ENCODE peak calls at places on chromosomes 6 and 20, in nine cellular contexts. One of them, this sample, is unnamed. For H3K4me1, the result is how much of the 10 kb centered on the place peaks cover.

GRCh38 chr6:136586295-136586694 is 36.1 kb upstream of the MAP7 start:
- DNase-seq in endothelial cell of umbilical vein: no peak
- DNase-seq in stomach: no peak
- DNase-seq in aorta: no peak
- DNase-seq in NT2/D1: no peak
- DNase-seq in CD4-positive, CD25-positive, alpha-beta regulatory T cell: no peak
- DNase-seq in IMR-90: peak
- DNase-seq in cardiac muscle cell: no peak
- DNase-seq in GM12878: no peak
- DNase-seq in this sample: no peak

GRCh38 chr6:169571123-169571962 is 130.5 kb downstream of the WDR27 start:
- DNase-seq in endothelial cell of umbilical vein: peak
- DNase-seq in stomach: no peak
- DNase-seq in aorta: no peak
- DNase-seq in NT2/D1: no peak
- DNase-seq in CD4-positive, CD25-positive, alpha-beta regulatory T cell: no peak
- DNase-seq in IMR-90: peak
- DNase-seq in cardiac muscle cell: no peak
- DNase-seq in GM12878: no peak
- DNase-seq in this sample: no peak

GRCh38 chr20:53804920-53805894 is 211.6 kb upstream of the ZNF217 start:
- DNase-seq in endothelial cell of umbilical vein: no peak
- DNase-seq in stomach: no peak
- DNase-seq in aorta: no peak
- DNase-seq in NT2/D1: no peak
- DNase-seq in CD4-positive, CD25-positive, alpha-beta regulatory T cell: no peak
- DNase-seq in IMR-90: no peak
- DNase-seq in cardiac muscle cell: no peak
- DNase-seq in GM12878: no peak
- DNase-seq in this sample: no peak

GRCh38 chr6:41045664-41046063 is 3.4 kb downstream of the TSPO2 start:
- DNase-seq in endothelial cell of umbilical vein: no peak
- DNase-seq in stomach: no peak
- DNase-seq in aorta: no peak
- DNase-seq in NT2/D1: no peak
- DNase-seq in CD4-positive, CD25-positive, alpha-beta regulatory T cell: no peak
- DNase-seq in IMR-90: no peak
- DNase-seq in cardiac muscle cell: no peak
- DNase-seq in GM12878: no peak
- DNase-seq in this sample: no peak

GRCh38 chr20:44700306-44700705 is 14.9 kb upstream of the CCN5 start:
- DNase-seq in endothelial cell of umbilical vein: no peak
- DNase-seq in stomach: no peak
- DNase-seq in aorta: no peak
- DNase-seq in NT2/D1: no peak
- DNase-seq in CD4-positive, CD25-positive, alpha-beta regulatory T cell: no peak
- DNase-seq in IMR-90: no peak
- DNase-seq in cardiac muscle cell: no peak
- DNase-seq in GM12878: no peak
- DNase-seq in this sample: no peak

GRCh38 chr20:62214067-62214466 is 6.0 kb downstream of the HRH3 start:
- DNase-seq in endothelial cell of umbilical vein: no peak
- DNase-seq in stomach: no peak
- DNase-seq in aorta: no peak
- DNase-seq in NT2/D1: no peak
- DNase-seq in CD4-positive, CD25-positive, alpha-beta regulatory T cell: no peak
- DNase-seq in IMR-90: no peak
- DNase-seq in cardiac muscle cell: no peak
- DNase-seq in GM12878: no peak
- DNase-seq in this sample: no peak

GRCh38 chr6:103721923-103722322 is 1137.8 kb downstream of the HACE1 start:
- DNase-seq in endothelial cell of umbilical vein: no peak
- DNase-seq in stomach: no peak
- DNase-seq in aorta: no peak
- DNase-seq in NT2/D1: no peak
- DNase-seq in CD4-positive, CD25-positive, alpha-beta regulatory T cell: no peak
- DNase-seq in IMR-90: no peak
- DNase-seq in cardiac muscle cell: no peak
- DNase-seq in GM12878: no peak
- DNase-seq in this sample: no peak

GRCh38 chr6:159282351-159282750 is 113.2 kb downstream of the FNDC1 start:
- DNase-seq in endothelial cell of umbilical vein: no peak
- DNase-seq in stomach: no peak
- DNase-seq in aorta: no peak
- DNase-seq in NT2/D1: no peak
- DNase-seq in CD4-positive, CD25-positive, alpha-beta regulatory T cell: no peak
- DNase-seq in IMR-90: no peak
- DNase-seq in cardiac muscle cell: no peak
- DNase-seq in GM12878: no peak
- DNase-seq in this sample: no peak

GRCh38 chr6:168851460-168852103 is 402.1 kb downstream of the THBS2 start:
- DNase-seq in endothelial cell of umbilical vein: no peak
- DNase-seq in stomach: no peak
- DNase-seq in aorta: no peak
- DNase-seq in NT2/D1: no peak
- DNase-seq in CD4-positive, CD25-positive, alpha-beta regulatory T cell: no peak
- DNase-seq in IMR-90: no peak
- DNase-seq in cardiac muscle cell: no peak
- DNase-seq in GM12878: no peak
- DNase-seq in this sample: peak

GRCh38 chr6:32401564-32401963 is 5.4 kb downstream of the BTNL2 start:
- DNase-seq in endothelial cell of umbilical vein: no peak
- DNase-seq in stomach: no peak
- DNase-seq in aorta: no peak
- DNase-seq in NT2/D1: no peak
- DNase-seq in CD4-positive, CD25-positive, alpha-beta regulatory T cell: no peak
- DNase-seq in IMR-90: no peak
- DNase-seq in cardiac muscle cell: no peak
- DNase-seq in GM12878: no peak
- DNase-seq in this sample: no peak

GRCh38 chr6:3013901-3014674 is 14.4 kb downstream of the NQO2 start:
- DNase-seq in endothelial cell of umbilical vein: no peak
- DNase-seq in stomach: no peak
- DNase-seq in aorta: no peak
- DNase-seq in NT2/D1: no peak
- DNase-seq in CD4-positive, CD25-positive, alpha-beta regulatory T cell: no peak
- DNase-seq in IMR-90: no peak
- DNase-seq in cardiac muscle cell: no peak
- DNase-seq in GM12878: no peak
- DNase-seq in this sample: no peak

GRCh38 chr6:3011158-3011557 is 11.5 kb downstream of the NQO2 start:
- DNase-seq in endothelial cell of umbilical vein: no peak
- DNase-seq in stomach: no peak
- DNase-seq in aorta: no peak
- DNase-seq in NT2/D1: no peak
- DNase-seq in CD4-positive, CD25-positive, alpha-beta regulatory T cell: no peak
- DNase-seq in IMR-90: no peak
- DNase-seq in cardiac muscle cell: no peak
- DNase-seq in GM12878: no peak
- DNase-seq in this sample: no peak

GRCh38 chr6:3013486-3013885 is 13.8 kb downstream of the NQO2 start:
- DNase-seq in endothelial cell of umbilical vein: peak
- DNase-seq in stomach: peak
- DNase-seq in aorta: peak
- DNase-seq in NT2/D1: no peak
- DNase-seq in CD4-positive, CD25-positive, alpha-beta regulatory T cell: no peak
- DNase-seq in IMR-90: peak
- DNase-seq in cardiac muscle cell: no peak
- DNase-seq in GM12878: no peak
- DNase-seq in this sample: no peak

GRCh38 chr6:3009930-3010329 is 10.2 kb downstream of the NQO2 start:
- DNase-seq in endothelial cell of umbilical vein: no peak
- DNase-seq in stomach: no peak
- DNase-seq in aorta: no peak
- DNase-seq in NT2/D1: no peak
- DNase-seq in CD4-positive, CD25-positive, alpha-beta regulatory T cell: no peak
- DNase-seq in IMR-90: peak
- DNase-seq in cardiac muscle cell: no peak
- DNase-seq in GM12878: no peak
- DNase-seq in this sample: peak

DNA sequence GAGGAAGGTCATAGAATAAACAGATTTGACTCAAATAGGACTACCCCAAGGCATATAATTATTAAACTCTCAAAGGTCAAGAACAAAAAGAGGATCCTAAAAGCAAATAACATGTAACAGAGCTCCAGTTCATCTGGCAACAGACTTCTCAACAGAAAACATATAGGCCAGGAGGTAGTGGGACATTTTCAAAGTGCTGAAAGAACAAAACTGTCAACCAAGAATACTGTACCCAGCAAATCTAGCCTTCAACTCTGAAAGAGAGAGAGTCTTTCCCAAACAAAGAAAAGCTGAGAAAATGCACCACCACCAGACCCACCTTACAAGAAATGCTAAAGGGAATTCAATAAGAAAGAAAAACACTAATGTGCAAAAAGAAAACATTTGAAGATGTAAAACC is 11.9 kb downstream of the NQO2 start:
- DNase-seq in endothelial cell of umbilical vein: no peak
- DNase-seq in stomach: no peak
- DNase-seq in aorta: no peak
- DNase-seq in NT2/D1: no peak
- DNase-seq in CD4-positive, CD25-positive, alpha-beta regulatory T cell: peak
- DNase-seq in IMR-90: no peak
- DNase-seq in cardiac muscle cell: no peak
- DNase-seq in GM12878: no peak
- DNase-seq in this sample: no peak
- H3K4me1 ChIP-seq in endothelial cell of umbilical vein: under half
- H3K4me1 ChIP-seq in stomach: under half
- H3K4me1 ChIP-seq in aorta: under half
- H3K4me1 ChIP-seq in NT2/D1: under half
- H3K4me1 ChIP-seq in CD4-positive, CD25-positive, alpha-beta regulatory T cell: under half
- H3K4me1 ChIP-seq in IMR-90: under half
- H3K4me1 ChIP-seq in cardiac muscle cell: under half
- H3K4me1 ChIP-seq in GM12878: under half
- H3K4me1 ChIP-seq in this sample: under half

GRCh38 chr6:158029668-158030230 is 48.1 kb downstream of the SYNJ2 start:
- DNase-seq in endothelial cell of umbilical vein: no peak
- DNase-seq in stomach: no peak
- DNase-seq in aorta: peak
- DNase-seq in NT2/D1: no peak
- DNase-seq in CD4-positive, CD25-positive, alpha-beta regulatory T cell: no peak
- DNase-seq in IMR-90: no peak
- DNase-seq in cardiac muscle cell: no peak
- DNase-seq in GM12878: no peak
- DNase-seq in this sample: no peak

GRCh38 chr6:158027590-158028285 is 46.1 kb downstream of the SYNJ2 start:
- DNase-seq in endothelial cell of umbilical vein: no peak
- DNase-seq in stomach: no peak
- DNase-seq in aorta: no peak
- DNase-seq in NT2/D1: no peak
- DNase-seq in CD4-positive, CD25-positive, alpha-beta regulatory T cell: no peak
- DNase-seq in IMR-90: no peak
- DNase-seq in cardiac muscle cell: no peak
- DNase-seq in GM12878: no peak
- DNase-seq in this sample: no peak

GRCh38 chr6:158026901-158027589 is 45.4 kb downstream of the SYNJ2 start:
- DNase-seq in endothelial cell of umbilical vein: no peak
- DNase-seq in stomach: no peak
- DNase-seq in aorta: peak
- DNase-seq in NT2/D1: no peak
- DNase-seq in CD4-positive, CD25-positive, alpha-beta regulatory T cell: no peak
- DNase-seq in IMR-90: no peak
- DNase-seq in cardiac muscle cell: no peak
- DNase-seq in GM12878: no peak
- DNase-seq in this sample: no peak

GRCh38 chr6:158028876-158029275 is 47.2 kb downstream of the SYNJ2 start:
- DNase-seq in endothelial cell of umbilical vein: no peak
- DNase-seq in stomach: no peak
- DNase-seq in aorta: peak
- DNase-seq in NT2/D1: no peak
- DNase-seq in CD4-positive, CD25-positive, alpha-beta regulatory T cell: no peak
- DNase-seq in IMR-90: no peak
- DNase-seq in cardiac muscle cell: no peak
- DNase-seq in GM12878: no peak
- DNase-seq in this sample: no peak

GRCh38 chr6:158028421-158028820 is 46.8 kb downstream of the SYNJ2 start:
- DNase-seq in endothelial cell of umbilical vein: no peak
- DNase-seq in stomach: no peak
- DNase-seq in aorta: no peak
- DNase-seq in NT2/D1: no peak
- DNase-seq in CD4-positive, CD25-positive, alpha-beta regulatory T cell: no peak
- DNase-seq in IMR-90: no peak
- DNase-seq in cardiac muscle cell: no peak
- DNase-seq in GM12878: no peak
- DNase-seq in this sample: no peak
- H3K4me1 ChIP-seq in endothelial cell of umbilical vein: under half
- H3K4me1 ChIP-seq in stomach: half or more
- H3K4me1 ChIP-seq in aorta: under half
- H3K4me1 ChIP-seq in NT2/D1: under half
- H3K4me1 ChIP-seq in CD4-positive, CD25-positive, alpha-beta regulatory T cell: under half
- H3K4me1 ChIP-seq in IMR-90: half or more
- H3K4me1 ChIP-seq in cardiac muscle cell: under half
- H3K4me1 ChIP-seq in GM12878: under half
- H3K4me1 ChIP-seq in this sample: under half

GRCh38 chr20:38186788-38187221 is 21.7 kb upstream of the TGM2 start:
- DNase-seq in endothelial cell of umbilical vein: peak
- DNase-seq in stomach: no peak
- DNase-seq in aorta: no peak
- DNase-seq in NT2/D1: no peak
- DNase-seq in CD4-positive, CD25-positive, alpha-beta regulatory T cell: no peak
- DNase-seq in IMR-90: peak
- DNase-seq in cardiac muscle cell: no peak
- DNase-seq in GM12878: no peak
- DNase-seq in this sample: no peak
- H3K4me1 ChIP-seq in endothelial cell of umbilical vein: under half
- H3K4me1 ChIP-seq in stomach: under half
- H3K4me1 ChIP-seq in aorta: under half
- H3K4me1 ChIP-seq in NT2/D1: under half
- H3K4me1 ChIP-seq in CD4-positive, CD25-positive, alpha-beta regulatory T cell: under half
- H3K4me1 ChIP-seq in IMR-90: under half
- H3K4me1 ChIP-seq in cardiac muscle cell: under half
- H3K4me1 ChIP-seq in GM12878: under half
- H3K4me1 ChIP-seq in this sample: under half

GRCh38 chr20:38083338-38084048 is 49.9 kb downstream of the RPRD1B start:
- DNase-seq in endothelial cell of umbilical vein: no peak
- DNase-seq in stomach: no peak
- DNase-seq in aorta: no peak
- DNase-seq in NT2/D1: no peak
- DNase-seq in CD4-positive, CD25-positive, alpha-beta regulatory T cell: no peak
- DNase-seq in IMR-90: peak
- DNase-seq in cardiac muscle cell: no peak
- DNase-seq in GM12878: no peak
- DNase-seq in this sample: no peak
- H3K4me1 ChIP-seq in endothelial cell of umbilical vein: under half
- H3K4me1 ChIP-seq in stomach: under half
- H3K4me1 ChIP-seq in aorta: under half
- H3K4me1 ChIP-seq in NT2/D1: under half
- H3K4me1 ChIP-seq in CD4-positive, CD25-positive, alpha-beta regulatory T cell: under half
- H3K4me1 ChIP-seq in IMR-90: under half
- H3K4me1 ChIP-seq in cardiac muscle cell: under half
- H3K4me1 ChIP-seq in GM12878: under half
- H3K4me1 ChIP-seq in this sample: under half

GRCh38 chr20:33601861-33602260 is 60.3 kb upstream of the C20orf144 start:
- DNase-seq in endothelial cell of umbilical vein: no peak
- DNase-seq in stomach: no peak
- DNase-seq in aorta: no peak
- DNase-seq in NT2/D1: no peak
- DNase-seq in CD4-positive, CD25-positive, alpha-beta regulatory T cell: no peak
- DNase-seq in IMR-90: no peak
- DNase-seq in cardiac muscle cell: no peak
- DNase-seq in GM12878: no peak
- DNase-seq in this sample: no peak
- H3K4me1 ChIP-seq in endothelial cell of umbilical vein: under half
- H3K4me1 ChIP-seq in stomach: under half
- H3K4me1 ChIP-seq in aorta: under half
- H3K4me1 ChIP-seq in NT2/D1: under half
- H3K4me1 ChIP-seq in CD4-positive, CD25-positive, alpha-beta regulatory T cell: under half
- H3K4me1 ChIP-seq in IMR-90: under half
- H3K4me1 ChIP-seq in cardiac muscle cell: under half
- H3K4me1 ChIP-seq in GM12878: under half
- H3K4me1 ChIP-seq in this sample: under half

This sample was measured in small intestine.